ENCODE peak calls at places on chromosomes 16 and 17, in six cellular contexts. I is HFFc6; C is SK-MEL-5; J is psoas muscle; F is CD4-positive, alpha-beta memory T cell; U is choroid plexus epithelial cell. X is an unnamed sample.

GRCh38 chr16:46650224-46650623 is 29.0 kb upstream of the SHCBP1 start:
- DNase-seq in I (no peak), C (peak), J (no peak), F (no peak), U (peak), X (peak)

GRCh38 chr17:3535253-3535995 is 22.2 kb downstream of the TRPV3 start:
- DNase-seq in I (no peak), C (peak), J (peak), F (peak), U (peak), X (peak)

GRCh38 chr16:11480634-11481033 is 106.1 kb downstream of the LITAF start:
- DNase-seq in I (no peak), C (no peak), J (no peak), F (no peak), U (no peak), X (no peak)

GRCh38 chr16:82004651-82005490 is 6.4 kb downstream of the SDR42E1 start:
- DNase-seq in I (no peak), C (no peak), J (no peak), F (no peak), U (no peak), X (no peak)

GRCh38 chr17:37089998-37090397 is 141.2 kb downstream of the AATF start:
- DNase-seq in I (no peak), C (peak), J (no peak), F (peak), U (peak), X (no peak)

GRCh38 chr17:1134634-1135324 is 45.0 kb downstream of the ABR start:
- DNase-seq in I (no peak), C (no peak), J (no peak), F (no peak), U (no peak), X (no peak)

GRCh38 chr17:72123496-72123963 is 2.7 kb downstream of the SOX9 start:
- DNase-seq in I (no peak), C (no peak), J (no peak), F (no peak), U (no peak), X (peak)

GRCh38 chr17:4483012-4483840 is 15.5 kb upstream of the SPNS2 start:
- DNase-seq in I (no peak), C (no peak), J (no peak), F (no peak), U (no peak), X (no peak)

GRCh38 chr17:6492892-6493674 is 48.8 kb downstream of the PIMREG start:
- DNase-seq in I (no peak), C (peak), J (peak), F (no peak), U (no peak), X (no peak)

GRCh38 chr17:79811036-79811887 is 14.4 kb upstream of the CBX8 start:
- DNase-seq in I (no peak), C (peak), J (no peak), F (peak), U (no peak), X (no peak)

GRCh38 chr16:31200821-31201510 is 1.6 kb downstream of the PYCARD start:
- DNase-seq in I (peak), C (peak), J (no peak), F (peak), U (peak), X (no peak)

GRCh38 chr17:2053380-2054261 is 1.3 kb upstream of the HIC1 start:
- DNase-seq in I (peak), C (peak), J (peak), F (peak), U (peak), X (peak)

GRCh38 chr16:23950898-23951297 is 115.1 kb downstream of the PRKCB start:
- DNase-seq in I (no peak), C (peak), J (no peak), F (no peak), U (no peak), X (no peak)

GRCh38 chr17:49549691-49550678 is 25.7 kb upstream of the NXPH3 start:
- DNase-seq in I (no peak), C (no peak), J (no peak), F (no peak), U (no peak), X (no peak)

GRCh38 chr17:49035470-49036269 is 38.5 kb downstream of the IGF2BP1 start:
- DNase-seq in I (no peak), C (peak), J (peak), F (no peak), U (peak), X (peak)

GRCh38 chr17:43398724-43399595 is at the start of gene ARL4D:
- DNase-seq in I (peak), C (peak), J (peak), F (peak), U (peak), X (peak)

GRCh38 chr16:85798901-85799496 is 345 bp downstream of the EMC8 start:
- DNase-seq in I (peak), C (no peak), J (no peak), F (peak), U (no peak), X (no peak)

GRCh38 chr16:77965346-77965745 is 57.0 kb upstream of the CLEC3A start:
- DNase-seq in I (no peak), C (no peak), J (no peak), F (no peak), U (no peak), X (no peak)

GRCh38 chr17:14048169-14048568 is 21.1 kb upstream of the COX10 start:
- DNase-seq in I (no peak), C (peak), J (no peak), F (no peak), U (no peak), X (no peak)

GRCh38 chr17:71472809-71473789 is 647.7 kb upstream of the SOX9 start:
- DNase-seq in I (peak), C (peak), J (no peak), F (no peak), U (peak), X (peak)

GRCh38 chr17:10305336-10306096 is 67.3 kb downstream of the MYH13 start:
- DNase-seq in I (no peak), C (no peak), J (no peak), F (no peak), U (no peak), X (no peak)

GRCh38 chr16:77723108-77723514 is 797 bp downstream of the NUDT7 start:
- DNase-seq in I (peak), C (peak), J (no peak), F (no peak), U (peak), X (peak)

GRCh38 chr17:48814504-48814903 is 2.5 kb downstream of the TTLL6 start:
- DNase-seq in I (peak), C (peak), J (no peak), F (peak), U (peak), X (peak)

GRCh38 chr16:6558661-6559060 is 774.0 kb upstream of the RBFOX1 start:
- DNase-seq in I (no peak), C (no peak), J (no peak), F (no peak), U (no peak), X (no peak)

X was measured in astrocyte of the spinal cord.